ENCODE peak calls at places on chromosomes 16 and 17, in nine cellular contexts. C is small intestine, G is tibial artery, B is fibroblast of lung, P is dorsolateral prefrontal cortex, T is neural progenitor cell, V is HepG2, M is testis, S is mammary epithelial cell. U is an unnamed sample.

GRCh38 chr17:31379796-31380195 is 11.7 kb upstream of the RAB11FIP4 start:
- DNase-seq in V (peak; percentile 81), T (no peak), B (no peak), S (no peak), C (no peak), P (no peak), M (no peak), G (no peak), U (no peak)

GRCh38 chr17:39365252-39365651 is 36.2 kb downstream of the FBXL20 start:
- DNase-seq in P (no peak), M (no peak), V (no peak), T (no peak), C (no peak), G (no peak), B (peak; percentile 85), S (no peak), U (no peak)

GRCh38 chr16:46932802-46933201 is 40.7 kb downstream of the DNAJA2 start:
- DNase-seq in S (no peak), M (no peak), P (no peak), T (no peak), G (no peak), B (no peak), C (no peak), V (no peak), U (no peak)

GRCh38 chr16:47431960-47432359 is 28.9 kb downstream of the ITFG1 start:
- DNase-seq in P (no peak), V (no peak), G (no peak), T (no peak), S (no peak), B (peak; percentile 37), M (no peak), C (no peak), U (no peak)

GRCh38 chr16:71894229-71894920 is 956 bp upstream of the IST1 start:
- DNase-seq in C (peak; percentile 54), M (peak; percentile 72), T (peak; percentile 79), S (peak; percentile 73), P (peak; percentile 59), V (peak; percentile 56), B (peak; percentile 68), G (peak; percentile 69), U (peak; percentile 69)

GRCh38 chr17:82247175-82247823 is 18.5 kb downstream of the SLC16A3 start:
- DNase-seq in P (no peak), S (no peak), T (no peak), C (no peak), G (no peak), V (no peak), M (no peak), B (no peak), U (no peak)

GRCh38 chr17:58789831-58790230 is 34.2 kb downstream of the PPM1E start:
- DNase-seq in T (no peak), C (no peak), M (no peak), P (no peak), V (no peak), S (no peak), B (no peak), G (no peak), U (no peak)

GRCh38 chr16:49280022-49280741 is 1.5 kb downstream of the CBLN1 start:
- DNase-seq in C (peak; percentile 24), G (no peak), V (no peak), S (no peak), B (no peak), T (peak; percentile 90), M (peak; percentile 30), P (no peak), U (no peak)

GRCh38 chr17:42866631-42867575 is 15.9 kb downstream of the AOC3 start:
- DNase-seq in G (no peak), S (no peak), P (no peak), M (no peak), C (peak; percentile 73), T (no peak), B (no peak), V (peak; percentile 68), U (no peak)

GRCh38 chr17:56795510-56795909 is 38.2 kb downstream of the C17orf67 start:
- DNase-seq in C (peak; percentile 89), G (no peak), B (no peak), V (no peak), T (no peak), S (no peak), P (no peak), M (no peak), U (no peak)

DNA sequence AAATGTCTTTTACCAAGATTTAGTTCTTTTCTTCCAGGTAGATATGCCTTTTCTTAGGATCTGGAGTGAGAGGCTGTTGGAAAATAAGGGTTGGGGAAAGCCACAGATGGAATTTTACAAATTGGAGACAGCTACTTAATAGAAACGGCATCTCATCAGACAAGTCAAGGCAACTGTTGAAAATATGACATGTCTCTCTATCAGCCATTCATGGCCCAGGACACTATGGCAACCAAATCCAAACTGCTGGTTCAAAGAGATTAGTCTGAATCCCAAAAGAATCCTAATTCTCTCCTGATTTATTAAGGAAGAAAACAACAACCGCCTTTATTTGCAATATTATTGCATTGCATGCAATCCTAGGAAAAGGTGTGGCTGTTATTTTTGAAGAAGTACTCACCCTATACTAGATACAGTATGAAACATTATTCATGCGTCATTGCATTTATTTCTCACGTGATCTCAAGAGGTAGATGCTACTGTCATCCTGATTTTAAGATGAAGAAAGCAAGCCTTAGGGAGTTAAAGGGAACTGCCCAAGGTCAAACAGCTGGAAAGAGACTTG is 12.6 kb upstream of the CEP20 start:
- DNase-seq in C (no peak), S (peak; percentile 77), M (no peak), T (no peak), G (no peak), B (no peak), P (no peak), V (no peak), U (no peak)
- H3K27ac ChIP-seq in C (no peak overlapping the region), S (peak overlapping the region; percentile 98), M (no peak overlapping the region), T (no peak overlapping the region), G (no peak overlapping the region), B (no peak overlapping the region), P (no peak overlapping the region), V (no peak overlapping the region), U (no peak overlapping the region)

GRCh38 chr17:41531993-41532392 is 3.9 kb upstream of the KRT19 start:
- DNase-seq in S (no peak), C (no peak), P (no peak), V (no peak), M (no peak), G (no peak), T (no peak), B (no peak), U (no peak)

GRCh38 chr17:41530062-41531048 is 2.2 kb upstream of the KRT19 start:
- DNase-seq in V (peak; percentile 85), S (peak; percentile 91), G (no peak), C (peak; percentile 96), T (no peak), M (no peak), P (no peak), B (peak; percentile 97), U (no peak)

GRCh38 chr17:41534899-41535546 is 6.9 kb upstream of the KRT19 start:
- DNase-seq in B (no peak), S (no peak), M (no peak), T (no peak), P (no peak), C (no peak), V (no peak), G (no peak), U (no peak)

GRCh38 chr17:41533613-41534012 is 5.5 kb upstream of the KRT19 start:
- DNase-seq in G (no peak), M (no peak), S (no peak), V (no peak), P (no peak), B (no peak), C (no peak), T (no peak), U (no peak)

GRCh38 chr17:41532947-41533570 is 5.0 kb upstream of the KRT19 start:
- DNase-seq in P (no peak), V (no peak), C (peak; percentile 45), S (no peak), B (no peak), M (no peak), T (no peak), G (no peak), U (no peak)
- H3K27ac ChIP-seq in P (no peak overlapping the region), V (no peak overlapping the region), C (no peak overlapping the region), S (no peak overlapping the region), B (no peak overlapping the region), M (no peak overlapping the region), T (no peak overlapping the region), G (no peak overlapping the region), U (no peak overlapping the region)

GRCh38 chr16:70592106-70592571 is 54.2 kb upstream of the IL34 start:
- DNase-seq in V (no peak), B (no peak), C (no peak), P (no peak), T (no peak), M (peak; percentile 57), S (no peak), G (peak; percentile 42), U (no peak)

GRCh38 chr16:70588565-70588964 is 57.8 kb upstream of the IL34 start:
- DNase-seq in P (no peak), G (no peak), T (no peak), C (no peak), V (no peak), B (peak; percentile 38), S (peak; percentile 41), M (no peak), U (no peak)

GRCh38 chr16:70589998-70590471 is 56.3 kb upstream of the IL34 start:
- DNase-seq in T (no peak), M (peak; percentile 77), G (peak; percentile 44), C (no peak), S (peak; percentile 58), P (no peak), B (peak; percentile 64), V (no peak), U (no peak)

GRCh38 chr16:70591609-70592008 is 54.8 kb upstream of the IL34 start:
- DNase-seq in T (no peak), G (no peak), B (no peak), S (no peak), P (no peak), M (no peak), C (peak; percentile 21), V (no peak), U (no peak)

GRCh38 chr16:70590722-70591438 is 55.5 kb upstream of the IL34 start:
- DNase-seq in P (no peak), T (no peak), M (peak; percentile 54), B (no peak), G (peak; percentile 50), C (no peak), V (no peak), S (no peak), U (no peak)
- H3K27ac ChIP-seq in P (no peak overlapping the region), T (no peak overlapping the region), M (peak overlapping the region; percentile 36), B (no peak overlapping the region), G (peak overlapping the region; percentile 92), C (peak overlapping the region; percentile 50), V (no peak overlapping the region), S (peak overlapping the region; percentile 13), U (no peak overlapping the region)

DNA sequence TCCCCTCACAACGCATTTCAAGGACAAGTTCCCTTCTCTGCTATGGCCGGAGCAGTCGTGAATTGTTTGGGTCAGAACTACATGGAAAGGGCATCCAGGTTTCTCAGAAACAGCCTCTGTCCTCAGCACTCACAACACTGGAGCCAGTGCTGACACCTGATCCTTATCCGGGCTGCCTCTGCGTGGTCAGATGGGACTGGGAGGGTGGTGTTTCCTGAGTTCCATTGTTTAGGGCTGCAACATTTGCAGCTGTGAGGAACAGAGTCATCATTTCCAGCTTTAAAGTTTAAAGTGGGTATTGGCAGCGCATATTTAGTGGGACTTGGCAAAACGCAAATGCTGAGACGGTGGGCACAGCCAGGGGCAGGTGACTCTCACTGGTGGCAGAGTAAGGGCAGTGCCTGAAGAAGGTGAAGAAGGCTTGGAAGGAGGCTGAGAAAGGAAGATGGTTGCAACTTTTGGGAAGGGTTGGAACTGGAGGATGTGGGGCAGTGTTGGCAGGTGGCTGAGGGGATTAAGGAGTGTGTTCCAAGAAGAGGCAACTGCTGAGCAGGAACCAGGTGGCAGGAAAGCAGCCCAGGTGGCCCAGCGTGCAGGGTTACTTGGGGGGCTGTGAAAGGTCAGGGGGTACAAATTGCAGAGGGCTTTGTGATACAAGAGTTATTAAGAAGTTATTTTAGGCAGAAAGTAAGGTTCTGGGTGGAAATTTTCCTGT is 28.4 kb downstream of the WSCD1 start:
- DNase-seq in B (no peak), P (no peak), M (no peak), S (no peak), C (no peak), V (no peak), G (peak; percentile 47), T (peak; percentile 53), U (no peak)
- H3K27ac ChIP-seq in B (no peak overlapping the region), P (no peak overlapping the region), M (no peak overlapping the region), S (no peak overlapping the region), C (no peak overlapping the region), V (no peak overlapping the region), G (no peak overlapping the region), T (no peak overlapping the region), U (no peak overlapping the region)